ENCODE peak calls at places on chromosomes 6 and 20, in four cellular contexts. One of them, this sample, is unnamed.

GRCh38 chr6:55704421-55704820 is 125.4 kb upstream of the HMGCLL1 start:
- DNase-seq in fibroblast of pulmonary artery: peak; percentile 25
- DNase-seq in left cardiac atrium: no peak
- DNase-seq in body of pancreas: no peak
- DNase-seq in this sample: no peak

GRCh38 chr6:112882381-112882780 is 535.3 kb downstream of the RFPL4B start:
- DNase-seq in fibroblast of pulmonary artery: peak; percentile 30
- DNase-seq in left cardiac atrium: no peak
- DNase-seq in body of pancreas: no peak
- DNase-seq in this sample: no peak

GRCh38 chr6:137811121-137811911 is 55.7 kb upstream of the TNFAIP3 start:
- DNase-seq in fibroblast of pulmonary artery: peak; percentile 94
- DNase-seq in left cardiac atrium: peak; percentile 61
- DNase-seq in body of pancreas: peak; percentile 73
- DNase-seq in this sample: peak; percentile 82

GRCh38 chr6:118317581-118318563 is 230.2 kb upstream of the PLN start:
- DNase-seq in fibroblast of pulmonary artery: peak; percentile 19
- DNase-seq in left cardiac atrium: no peak
- DNase-seq in body of pancreas: no peak
- DNase-seq in this sample: no peak

GRCh38 chr20:45370571-45371204 is 7.4 kb downstream of the TP53TG5 start:
- DNase-seq in fibroblast of pulmonary artery: no peak
- DNase-seq in left cardiac atrium: no peak
- DNase-seq in body of pancreas: no peak
- DNase-seq in this sample: peak; percentile 26

GRCh38 chr6:145267076-145267867 is 468.0 kb downstream of the EPM2A start:
- DNase-seq in fibroblast of pulmonary artery: no peak
- DNase-seq in left cardiac atrium: no peak
- DNase-seq in body of pancreas: no peak
- DNase-seq in this sample: no peak

GRCh38 chr20:61135266-61135665 is 116.8 kb upstream of the CDH4 start:
- DNase-seq in fibroblast of pulmonary artery: no peak
- DNase-seq in left cardiac atrium: no peak
- DNase-seq in body of pancreas: no peak
- DNase-seq in this sample: no peak

GRCh38 chr6:15429146-15430110 is 183.6 kb downstream of the JARID2 start:
- DNase-seq in fibroblast of pulmonary artery: peak; percentile 78
- DNase-seq in left cardiac atrium: no peak
- DNase-seq in body of pancreas: no peak
- DNase-seq in this sample: no peak

GRCh38 chr20:52783769-52784168 is 188.4 kb upstream of the TSHZ2 start:
- DNase-seq in fibroblast of pulmonary artery: peak; percentile 2
- DNase-seq in left cardiac atrium: no peak
- DNase-seq in body of pancreas: no peak
- DNase-seq in this sample: no peak

GRCh38 chr20:57432874-57433491 is 41.8 kb downstream of the RBM38 start:
- DNase-seq in fibroblast of pulmonary artery: no peak
- DNase-seq in left cardiac atrium: peak; percentile 61
- DNase-seq in body of pancreas: no peak
- DNase-seq in this sample: peak; percentile 74

This sample was measured in right atrium auricular region.